ENCODE peak calls at places on chromosomes 6 and 20, in nine cellular contexts. S is SK-N-SH, Z is hepatocyte, R is fibroblast of lung, U is Karpas-422, B is A549, M is mesendoderm, K is GM23248, Q is PC-9. V is an unnamed sample.

GRCh38 chr6:152635949-152636674 is 1.1 kb downstream of the SYNE1 start:
- DNase-seq in S (peak), Z (peak), R (peak), U (peak), B (no peak), M (peak), K (peak), Q (no peak), V (no peak)

GRCh38 chr6:135451617-135452190 is 45.8 kb downstream of the AHI1 start:
- DNase-seq in S (peak), Z (peak), R (peak), U (peak), B (peak), M (peak), K (peak), Q (no peak), V (peak)

GRCh38 chr6:27374824-27375612 is 13.5 kb upstream of the ZNF391 start:
- DNase-seq in S (peak), Z (peak), R (peak), U (no peak), B (no peak), M (peak), K (peak), Q (peak), V (peak)

GRCh38 chr20:58692579-58693225 is at the start of gene NPEPL1:
- DNase-seq in S (no peak), Z (peak), R (peak), U (peak), B (peak), M (peak), K (peak), Q (peak), V (peak)

GRCh38 chr20:52224920-52225319 is 33.3 kb upstream of the ZFP64 start:
- DNase-seq in S (no peak), Z (no peak), R (no peak), U (no peak), B (no peak), M (no peak), K (no peak), Q (no peak), V (no peak)

GRCh38 chr6:117951783-117952182 is 44.7 kb downstream of the SLC35F1 start:
- DNase-seq in S (no peak), Z (no peak), R (no peak), U (no peak), B (no peak), M (peak), K (no peak), Q (no peak), V (no peak)

GRCh38 chr20:47464380-47465101 is 37.1 kb upstream of the NCOA3 start:
- DNase-seq in S (peak), Z (peak), R (peak), U (peak), B (peak), M (no peak), K (peak), Q (peak), V (peak)

GRCh38 chr6:16688984-16689636 is 72.2 kb downstream of the ATXN1 start:
- DNase-seq in S (no peak), Z (no peak), R (peak), U (no peak), B (peak), M (no peak), K (peak), Q (no peak), V (peak)

GRCh38 chr20:44388466-44389023 is 33.0 kb downstream of the HNF4A start:
- DNase-seq in S (peak), Z (peak), R (peak), U (peak), B (peak), M (peak), K (peak), Q (peak), V (peak)

GRCh38 chr6:117906905-117907599 is at the start of gene SLC35F1:
- DNase-seq in S (peak), Z (peak), R (peak), U (no peak), B (peak), M (peak), K (peak), Q (no peak), V (peak)

GRCh38 chr20:62335532-62335931 is 31.6 kb downstream of the LAMA5 start:
- DNase-seq in S (no peak), Z (no peak), R (no peak), U (no peak), B (no peak), M (no peak), K (no peak), Q (no peak), V (no peak)

GRCh38 chr20:62334881-62335280 is 32.1 kb downstream of the ADRM1 start:
- DNase-seq in S (no peak), Z (no peak), R (no peak), U (no peak), B (no peak), M (no peak), K (no peak), Q (no peak), V (no peak)

GRCh38 chr20:62336775-62337557 is 30.1 kb downstream of the LAMA5 start:
- DNase-seq in S (no peak), Z (no peak), R (no peak), U (no peak), B (no peak), M (no peak), K (no peak), Q (no peak), V (no peak)

GRCh38 chr20:62337558-62338293 is 29.4 kb downstream of the LAMA5 start:
- DNase-seq in S (no peak), Z (no peak), R (no peak), U (peak), B (no peak), M (no peak), K (no peak), Q (no peak), V (no peak)

GRCh38 chr20:62336329-62336728 is 30.8 kb downstream of the LAMA5 start:
- DNase-seq in S (no peak), Z (no peak), R (no peak), U (no peak), B (no peak), M (peak), K (no peak), Q (no peak), V (no peak)
- H3K4me2 ChIP-seq in S (no peak), Z (no peak), R (no peak), U (no peak), B (no peak), M (no peak), K (no peak), Q (no peak), V (no peak)

DNA sequence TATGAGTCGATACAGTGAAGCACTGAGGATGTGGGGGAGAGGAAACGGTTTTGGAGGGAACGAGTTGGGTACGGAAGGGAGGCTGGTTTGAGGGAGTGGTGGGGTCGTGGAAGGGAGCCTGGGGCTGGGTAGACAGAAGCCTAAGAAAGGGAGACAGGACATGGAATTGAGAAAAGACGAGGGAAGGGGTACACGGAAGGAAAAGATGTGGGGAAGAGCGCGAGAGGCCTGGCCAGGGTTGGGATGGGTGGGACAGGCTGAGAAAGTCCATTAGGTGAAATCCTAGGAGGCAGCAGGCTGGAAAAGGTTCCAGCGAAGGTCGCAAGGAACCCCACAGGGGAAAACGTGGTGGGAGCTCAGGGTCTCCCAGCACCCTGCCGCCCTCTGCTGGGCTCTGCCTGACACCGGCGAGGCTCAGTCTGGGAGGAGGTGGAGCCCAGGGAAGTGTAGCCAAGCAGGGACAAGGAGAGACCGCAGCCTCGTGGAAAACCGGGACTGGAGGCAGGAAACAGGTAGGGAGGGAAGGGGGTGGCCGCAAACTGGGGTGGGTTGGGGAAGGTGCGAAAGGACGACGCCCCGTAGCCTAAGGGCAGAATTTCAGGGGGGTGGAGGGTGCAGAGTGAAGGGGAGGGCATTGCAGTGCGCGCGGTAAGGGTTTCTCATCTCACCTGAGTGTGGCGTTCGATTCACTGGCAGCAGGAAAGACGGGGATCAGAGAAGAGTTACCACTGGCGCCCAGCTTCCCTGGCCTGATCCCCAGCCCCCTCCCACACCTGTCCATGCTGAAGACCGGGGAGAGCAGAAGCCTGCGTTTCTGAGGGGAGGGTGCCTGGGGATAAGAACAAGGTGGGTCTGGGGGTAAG is 4.3 kb downstream of the GABBR1 start:
- DNase-seq in S (peak), Z (peak), R (peak), U (peak), B (peak), M (peak), K (peak), Q (peak), V (peak)
- H3K27ac ChIP-seq in S (peak), Z (peak), R (peak), U (no peak), B (peak), M (peak), K (peak), Q (no peak), V (no peak)

GRCh38 chr20:38143238-38143645 is 21.8 kb downstream of the TGM2 start:
- DNase-seq in S (peak), Z (peak), R (no peak), U (no peak), B (peak), M (peak), K (no peak), Q (peak), V (peak)
- H3K4me2 ChIP-seq in S (peak), Z (peak), R (no peak), U (no peak), B (peak), M (no peak), K (no peak), Q (peak), V (no peak)

DNA sequence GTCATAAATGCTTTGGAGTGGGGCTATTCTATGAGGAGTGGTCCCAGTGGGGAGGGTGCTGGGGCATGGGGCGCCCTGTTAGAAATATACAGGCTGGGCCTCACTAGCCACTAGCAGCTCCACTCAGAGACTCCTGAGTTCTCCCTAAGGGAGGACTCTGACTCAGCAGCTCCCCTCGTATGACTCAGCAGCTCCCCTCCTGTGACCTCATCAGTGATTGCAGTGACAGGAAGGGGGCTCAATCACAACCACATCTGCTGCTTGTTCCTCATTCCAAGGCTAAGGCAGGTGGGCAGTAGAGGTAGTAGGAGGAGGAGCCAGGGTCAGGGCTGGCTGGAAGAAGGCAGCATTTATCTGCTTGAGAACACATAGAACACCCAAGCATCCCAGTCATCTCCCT is 73.7 kb downstream of the PRND start:
- DNase-seq in S (no peak), Z (no peak), R (peak), U (peak), B (peak), M (peak), K (peak), Q (peak), V (peak)
- H3K27ac ChIP-seq in S (no peak), Z (no peak), R (peak), U (peak), B (peak), M (no peak), K (peak), Q (no peak), V (no peak)

GRCh38 chr6:167698540-167698939 is 128.2 kb upstream of the AFDN start:
- DNase-seq in S (no peak), Z (no peak), R (no peak), U (no peak), B (no peak), M (no peak), K (no peak), Q (no peak), V (no peak)

GRCh38 chr6:167697316-167697715 is 129.4 kb upstream of the AFDN start:
- DNase-seq in S (peak), Z (no peak), R (peak), U (no peak), B (no peak), M (no peak), K (peak), Q (no peak), V (no peak)

GRCh38 chr6:167700199-167700598 is 126.5 kb upstream of the AFDN start:
- DNase-seq in S (no peak), Z (no peak), R (peak), U (no peak), B (no peak), M (no peak), K (no peak), Q (no peak), V (no peak)

GRCh38 chr6:167701010-167701409 is 125.7 kb upstream of the AFDN start:
- DNase-seq in S (no peak), Z (no peak), R (no peak), U (no peak), B (no peak), M (no peak), K (no peak), Q (no peak), V (no peak)

DNA sequence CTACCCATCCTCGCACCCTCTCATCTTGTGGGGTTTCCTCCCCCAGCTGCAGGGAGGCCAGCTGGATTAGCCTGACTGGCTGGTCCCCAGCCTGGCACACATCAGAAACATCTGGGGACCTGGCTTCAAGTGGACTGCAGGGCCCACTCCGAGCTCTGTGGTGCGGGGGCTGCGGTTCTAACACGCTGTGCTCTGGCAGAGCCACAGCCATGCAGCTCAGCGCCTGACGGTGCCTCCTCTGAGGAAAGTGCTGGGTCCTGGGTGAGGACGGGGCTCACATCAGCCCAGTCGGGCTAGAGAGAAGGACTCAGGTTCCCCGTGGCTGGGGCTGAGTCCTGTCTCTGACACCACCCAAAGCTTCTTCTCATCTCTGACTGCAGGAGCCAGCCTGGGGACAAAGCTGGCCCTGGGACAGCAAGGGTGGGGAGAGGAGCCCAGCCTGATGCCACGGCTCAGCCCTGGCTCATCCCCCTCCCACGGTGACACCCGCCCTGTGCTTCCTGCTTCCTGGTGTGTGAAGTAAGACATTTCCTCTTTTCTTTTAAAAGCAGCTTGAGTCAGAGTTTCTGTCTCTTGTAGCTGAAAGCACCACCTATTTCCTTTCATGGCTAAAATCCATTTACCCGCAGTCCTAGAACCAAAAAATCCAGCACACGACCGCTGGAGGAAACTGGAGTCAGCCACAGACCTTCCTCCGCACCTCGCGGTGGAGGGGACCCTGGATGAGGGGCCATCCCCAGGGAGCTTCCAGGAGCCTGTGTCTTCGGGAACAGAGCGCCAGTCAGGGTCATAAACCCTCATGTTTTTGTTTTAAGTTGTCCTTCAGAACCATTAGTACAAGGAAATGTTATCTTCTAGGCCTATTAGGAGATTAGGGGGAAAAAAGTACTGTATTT is 127.3 kb upstream of the AFDN start:
- DNase-seq in S (no peak), Z (peak), R (peak), U (peak), B (no peak), M (peak), K (peak), Q (no peak), V (no peak)
- H3K4me2 ChIP-seq in S (no peak), Z (peak), R (no peak), U (peak), B (no peak), M (no peak), K (no peak), Q (no peak), V (no peak)

GRCh38 chr20:4683261-4683660 is 38.4 kb upstream of the PRND start:
- DNase-seq in S (no peak), Z (no peak), R (no peak), U (no peak), B (no peak), M (no peak), K (no peak), Q (no peak), V (no peak)
- H3K27ac ChIP-seq in S (no peak), Z (no peak), R (no peak), U (no peak), B (no peak), M (no peak), K (no peak), Q (no peak), V (no peak)

GRCh38 chr6:154878866-154879491 is 116.1 kb upstream of the TIAM2 start:
- DNase-seq in S (no peak), Z (no peak), R (peak), U (no peak), B (no peak), M (no peak), K (peak), Q (no peak), V (peak)
- H3K4me2 ChIP-seq in S (no peak), Z (no peak), R (no peak), U (no peak), B (no peak), M (no peak), K (no peak), Q (no peak), V (no peak)

V was measured in mammary epithelial cell.